ENCODE peak calls at places on chromosomes 11 and 22, in four cellular contexts. A, M, Y and D are unnamed samples.
A peak's percentile ranks its signal among the peaks of the same experiment; 100 is the strongest.

GRCh38 chr22:38881464-38881871 is 9.5 kb upstream of the CBX6 start:
- DNase-seq in A (no peak), M (no peak), Y (no peak), D (no peak)

GRCh38 chr11:9561279-9561982 is 12.0 kb upstream of the WEE1 start:
- DNase-seq in A (no peak), M (no peak), Y (no peak), D (no peak)

GRCh38 chr11:33545941-33546340 is 154.7 kb downstream of the C11orf91 start:
- DNase-seq in A (no peak), M (no peak), Y (no peak), D (no peak)

GRCh38 chr11:67006029-67006884 is 16.7 kb upstream of the SYT12 start:
- DNase-seq in A (no peak), M (no peak), Y (peak; percentile 91), D (peak; percentile 1)

GRCh38 chr11:71248251-71248570 is 4.2 kb downstream of the SHANK2 start:
- DNase-seq in A (no peak), M (no peak), Y (no peak), D (no peak)

GRCh38 chr11:58905716-58906547 is 33.4 kb upstream of the GLYATL1 start:
- DNase-seq in A (peak; percentile 35), M (peak; percentile 53), Y (no peak), D (no peak)

GRCh38 chr22:24233235-24233634 is 11.6 kb downstream of the GGT5 start:
- DNase-seq in A (no peak), M (no peak), Y (no peak), D (no peak)

GRCh38 chr22:49922484-49922883 is 4.0 kb downstream of the CRELD2 start:
- DNase-seq in A (no peak), M (no peak), Y (no peak), D (no peak)

GRCh38 chr11:101880208-101880607 is 34.6 kb upstream of the CEP126 start:
- DNase-seq in A (no peak), M (no peak), Y (peak; percentile 39), D (no peak)